ENCODE peak calls at places on chromosomes 4 and X, in seven cellular contexts. One of them, this sample, is unnamed.

GRCh38 chrX:15888062-15888461 is 33.4 kb upstream of the AP1S2 start:
- DNase-seq in nephron progenitor cell: no peak
- DNase-seq in SW480: no peak
- DNase-seq in HT1080: no peak
- DNase-seq in uterus: no peak
- DNase-seq in GDM1: no peak
- DNase-seq in mesenteric fat pad: no peak
- DNase-seq in this sample: no peak

GRCh38 chrX:64204252-64204651 is 1.3 kb downstream of the AMER1 start:
- DNase-seq in nephron progenitor cell: peak
- DNase-seq in SW480: no peak
- DNase-seq in HT1080: no peak
- DNase-seq in uterus: peak
- DNase-seq in GDM1: no peak
- DNase-seq in mesenteric fat pad: no peak
- DNase-seq in this sample: no peak

GRCh38 chr4:81021526-81021944 is 9.0 kb upstream of the BMP3 start:
- DNase-seq in nephron progenitor cell: no peak
- DNase-seq in SW480: no peak
- DNase-seq in HT1080: no peak
- DNase-seq in uterus: no peak
- DNase-seq in GDM1: no peak
- DNase-seq in mesenteric fat pad: no peak
- DNase-seq in this sample: no peak

GRCh38 chr4:120921456-120922389 is 803 bp downstream of the PRDM5 start:
- DNase-seq in nephron progenitor cell: peak
- DNase-seq in SW480: peak
- DNase-seq in HT1080: peak
- DNase-seq in uterus: peak
- DNase-seq in GDM1: no peak
- DNase-seq in mesenteric fat pad: peak
- DNase-seq in this sample: peak

GRCh38 chr4:37781134-37781455 is 45.4 kb upstream of the PGM2 start:
- DNase-seq in nephron progenitor cell: no peak
- DNase-seq in SW480: no peak
- DNase-seq in HT1080: no peak
- DNase-seq in uterus: no peak
- DNase-seq in GDM1: no peak
- DNase-seq in mesenteric fat pad: no peak
- DNase-seq in this sample: no peak

GRCh38 chr4:102554482-102554881 is 53.3 kb downstream of the NFKB1 start:
- DNase-seq in nephron progenitor cell: no peak
- DNase-seq in SW480: no peak
- DNase-seq in HT1080: no peak
- DNase-seq in uterus: peak
- DNase-seq in GDM1: no peak
- DNase-seq in mesenteric fat pad: no peak
- DNase-seq in this sample: peak

GRCh38 chr4:158760866-158761265 is 8.0 kb upstream of the FNIP2 start:
- DNase-seq in nephron progenitor cell: no peak
- DNase-seq in SW480: no peak
- DNase-seq in HT1080: peak
- DNase-seq in uterus: no peak
- DNase-seq in GDM1: no peak
- DNase-seq in mesenteric fat pad: no peak
- DNase-seq in this sample: no peak

GRCh38 chr4:25813705-25814104 is 49.1 kb downstream of the SEL1L3 start:
- DNase-seq in nephron progenitor cell: no peak
- DNase-seq in SW480: no peak
- DNase-seq in HT1080: peak
- DNase-seq in uterus: no peak
- DNase-seq in GDM1: no peak
- DNase-seq in mesenteric fat pad: no peak
- DNase-seq in this sample: peak

GRCh38 chr4:87555751-87556619 is 26.8 kb upstream of the SPARCL1 start:
- DNase-seq in nephron progenitor cell: no peak
- DNase-seq in SW480: peak
- DNase-seq in HT1080: peak
- DNase-seq in uterus: no peak
- DNase-seq in GDM1: no peak
- DNase-seq in mesenteric fat pad: no peak
- DNase-seq in this sample: peak

GRCh38 chr4:41750158-41750623 is 1.7 kb upstream of the PHOX2B start:
- DNase-seq in nephron progenitor cell: peak
- DNase-seq in SW480: no peak
- DNase-seq in HT1080: no peak
- DNase-seq in uterus: no peak
- DNase-seq in GDM1: no peak
- DNase-seq in mesenteric fat pad: no peak
- DNase-seq in this sample: no peak

This sample was measured in ACHN.